ENCODE peak calls at places on chromosome 13, in nine cellular contexts. One of them, this sample, is unnamed.

GRCh38 chr13:74134777-74135305 is 637 bp upstream of the KLF12 start:
- DNase-seq in neuronal stem cell: no peak
- DNase-seq in CD8-positive, alpha-beta memory T cell: peak
- DNase-seq in Peyer's patch: peak
- DNase-seq in neural progenitor cell: peak
- DNase-seq in cardiac muscle cell: no peak
- DNase-seq in CD4-positive, alpha-beta memory T cell: peak
- DNase-seq in stomach: peak
- DNase-seq in IMR-90: no peak
- DNase-seq in this sample: peak

GRCh38 chr13:50161052-50161451 is 145.8 kb downstream of the KCNRG start:
- DNase-seq in neuronal stem cell: no peak
- DNase-seq in CD8-positive, alpha-beta memory T cell: no peak
- DNase-seq in Peyer's patch: no peak
- DNase-seq in neural progenitor cell: no peak
- DNase-seq in cardiac muscle cell: peak
- DNase-seq in CD4-positive, alpha-beta memory T cell: no peak
- DNase-seq in stomach: no peak
- DNase-seq in IMR-90: peak
- DNase-seq in this sample: no peak

GRCh38 chr13:87827479-87827878 is 156.3 kb downstream of the SLITRK5 start:
- DNase-seq in neuronal stem cell: no peak
- DNase-seq in CD8-positive, alpha-beta memory T cell: no peak
- DNase-seq in Peyer's patch: no peak
- DNase-seq in neural progenitor cell: no peak
- DNase-seq in cardiac muscle cell: peak
- DNase-seq in CD4-positive, alpha-beta memory T cell: no peak
- DNase-seq in stomach: no peak
- DNase-seq in IMR-90: no peak
- DNase-seq in this sample: no peak

GRCh38 chr13:51494151-51494550 is 41.3 kb upstream of the INTS6 start:
- DNase-seq in neuronal stem cell: no peak
- DNase-seq in CD8-positive, alpha-beta memory T cell: no peak
- DNase-seq in Peyer's patch: no peak
- DNase-seq in neural progenitor cell: no peak
- DNase-seq in cardiac muscle cell: peak
- DNase-seq in CD4-positive, alpha-beta memory T cell: no peak
- DNase-seq in stomach: no peak
- DNase-seq in IMR-90: peak
- DNase-seq in this sample: no peak

GRCh38 chr13:28819046-28819747 is 942 bp upstream of the MTUS2 start:
- DNase-seq in neuronal stem cell: peak
- DNase-seq in CD8-positive, alpha-beta memory T cell: no peak
- DNase-seq in Peyer's patch: no peak
- DNase-seq in neural progenitor cell: peak
- DNase-seq in cardiac muscle cell: peak
- DNase-seq in CD4-positive, alpha-beta memory T cell: no peak
- DNase-seq in stomach: no peak
- DNase-seq in IMR-90: peak
- DNase-seq in this sample: peak

GRCh38 chr13:68713394-68713793 is 1394.2 kb upstream of the ATXN8OS start:
- DNase-seq in neuronal stem cell: peak
- DNase-seq in CD8-positive, alpha-beta memory T cell: no peak
- DNase-seq in Peyer's patch: no peak
- DNase-seq in neural progenitor cell: peak
- DNase-seq in cardiac muscle cell: no peak
- DNase-seq in CD4-positive, alpha-beta memory T cell: no peak
- DNase-seq in stomach: no peak
- DNase-seq in IMR-90: no peak
- DNase-seq in this sample: no peak

GRCh38 chr13:25462301-25463125 is 90.7 kb downstream of the ATP8A2 start:
- DNase-seq in neuronal stem cell: no peak
- DNase-seq in CD8-positive, alpha-beta memory T cell: no peak
- DNase-seq in Peyer's patch: no peak
- DNase-seq in neural progenitor cell: no peak
- DNase-seq in cardiac muscle cell: no peak
- DNase-seq in CD4-positive, alpha-beta memory T cell: no peak
- DNase-seq in stomach: no peak
- DNase-seq in IMR-90: no peak
- DNase-seq in this sample: no peak

GRCh38 chr13:21661510-21661909 is 9.4 kb upstream of the FGF9 start:
- DNase-seq in neuronal stem cell: no peak
- DNase-seq in CD8-positive, alpha-beta memory T cell: no peak
- DNase-seq in Peyer's patch: no peak
- DNase-seq in neural progenitor cell: no peak
- DNase-seq in cardiac muscle cell: no peak
- DNase-seq in CD4-positive, alpha-beta memory T cell: no peak
- DNase-seq in stomach: no peak
- DNase-seq in IMR-90: no peak
- DNase-seq in this sample: no peak

GRCh38 chr13:49287995-49288394 is 40.3 kb downstream of the CDADC1 start:
- DNase-seq in neuronal stem cell: no peak
- DNase-seq in CD8-positive, alpha-beta memory T cell: no peak
- DNase-seq in Peyer's patch: no peak
- DNase-seq in neural progenitor cell: no peak
- DNase-seq in cardiac muscle cell: no peak
- DNase-seq in CD4-positive, alpha-beta memory T cell: no peak
- DNase-seq in stomach: no peak
- DNase-seq in IMR-90: no peak
- DNase-seq in this sample: no peak

GRCh38 chr13:36421447-36421846 is 10.8 kb upstream of the CCNA1 start:
- DNase-seq in neuronal stem cell: no peak
- DNase-seq in CD8-positive, alpha-beta memory T cell: no peak
- DNase-seq in Peyer's patch: no peak
- DNase-seq in neural progenitor cell: no peak
- DNase-seq in cardiac muscle cell: peak
- DNase-seq in CD4-positive, alpha-beta memory T cell: no peak
- DNase-seq in stomach: no peak
- DNase-seq in IMR-90: no peak
- DNase-seq in this sample: no peak

GRCh38 chr13:76993021-76993420 is 1.1 kb downstream of the CLN5 start:
- DNase-seq in neuronal stem cell: no peak
- DNase-seq in CD8-positive, alpha-beta memory T cell: no peak
- DNase-seq in Peyer's patch: no peak
- DNase-seq in neural progenitor cell: no peak
- DNase-seq in cardiac muscle cell: peak
- DNase-seq in CD4-positive, alpha-beta memory T cell: no peak
- DNase-seq in stomach: no peak
- DNase-seq in IMR-90: peak
- DNase-seq in this sample: no peak

GRCh38 chr13:40390290-40391008 is 276.0 kb downstream of the FOXO1 start:
- DNase-seq in neuronal stem cell: peak
- DNase-seq in CD8-positive, alpha-beta memory T cell: no peak
- DNase-seq in Peyer's patch: no peak
- DNase-seq in neural progenitor cell: peak
- DNase-seq in cardiac muscle cell: no peak
- DNase-seq in CD4-positive, alpha-beta memory T cell: no peak
- DNase-seq in stomach: no peak
- DNase-seq in IMR-90: no peak
- DNase-seq in this sample: no peak

GRCh38 chr13:43057653-43058317 is 34.4 kb downstream of the DNAJC15 start:
- DNase-seq in neuronal stem cell: no peak
- DNase-seq in CD8-positive, alpha-beta memory T cell: peak
- DNase-seq in Peyer's patch: no peak
- DNase-seq in neural progenitor cell: peak
- DNase-seq in cardiac muscle cell: peak
- DNase-seq in CD4-positive, alpha-beta memory T cell: peak
- DNase-seq in stomach: no peak
- DNase-seq in IMR-90: no peak
- DNase-seq in this sample: no peak

GRCh38 chr13:21852043-21852442 is 181.2 kb downstream of the FGF9 start:
- DNase-seq in neuronal stem cell: no peak
- DNase-seq in CD8-positive, alpha-beta memory T cell: no peak
- DNase-seq in Peyer's patch: no peak
- DNase-seq in neural progenitor cell: no peak
- DNase-seq in cardiac muscle cell: no peak
- DNase-seq in CD4-positive, alpha-beta memory T cell: no peak
- DNase-seq in stomach: no peak
- DNase-seq in IMR-90: peak
- DNase-seq in this sample: no peak

GRCh38 chr13:75715598-75716523 is 79.7 kb downstream of the LMO7 start:
- DNase-seq in neuronal stem cell: no peak
- DNase-seq in CD8-positive, alpha-beta memory T cell: no peak
- DNase-seq in Peyer's patch: no peak
- DNase-seq in neural progenitor cell: no peak
- DNase-seq in cardiac muscle cell: peak
- DNase-seq in CD4-positive, alpha-beta memory T cell: no peak
- DNase-seq in stomach: no peak
- DNase-seq in IMR-90: no peak
- DNase-seq in this sample: no peak

GRCh38 chr13:112446867-112447266 is 70.7 kb downstream of the SPACA7 start:
- DNase-seq in neuronal stem cell: no peak
- DNase-seq in CD8-positive, alpha-beta memory T cell: no peak
- DNase-seq in Peyer's patch: no peak
- DNase-seq in neural progenitor cell: no peak
- DNase-seq in cardiac muscle cell: no peak
- DNase-seq in CD4-positive, alpha-beta memory T cell: no peak
- DNase-seq in stomach: no peak
- DNase-seq in IMR-90: no peak
- DNase-seq in this sample: no peak

GRCh38 chr13:82593239-82593638 is 1289.0 kb downstream of the SLITRK1 start:
- DNase-seq in neuronal stem cell: no peak
- DNase-seq in CD8-positive, alpha-beta memory T cell: no peak
- DNase-seq in Peyer's patch: no peak
- DNase-seq in neural progenitor cell: no peak
- DNase-seq in cardiac muscle cell: no peak
- DNase-seq in CD4-positive, alpha-beta memory T cell: no peak
- DNase-seq in stomach: no peak
- DNase-seq in IMR-90: no peak
- DNase-seq in this sample: no peak

DNA sequence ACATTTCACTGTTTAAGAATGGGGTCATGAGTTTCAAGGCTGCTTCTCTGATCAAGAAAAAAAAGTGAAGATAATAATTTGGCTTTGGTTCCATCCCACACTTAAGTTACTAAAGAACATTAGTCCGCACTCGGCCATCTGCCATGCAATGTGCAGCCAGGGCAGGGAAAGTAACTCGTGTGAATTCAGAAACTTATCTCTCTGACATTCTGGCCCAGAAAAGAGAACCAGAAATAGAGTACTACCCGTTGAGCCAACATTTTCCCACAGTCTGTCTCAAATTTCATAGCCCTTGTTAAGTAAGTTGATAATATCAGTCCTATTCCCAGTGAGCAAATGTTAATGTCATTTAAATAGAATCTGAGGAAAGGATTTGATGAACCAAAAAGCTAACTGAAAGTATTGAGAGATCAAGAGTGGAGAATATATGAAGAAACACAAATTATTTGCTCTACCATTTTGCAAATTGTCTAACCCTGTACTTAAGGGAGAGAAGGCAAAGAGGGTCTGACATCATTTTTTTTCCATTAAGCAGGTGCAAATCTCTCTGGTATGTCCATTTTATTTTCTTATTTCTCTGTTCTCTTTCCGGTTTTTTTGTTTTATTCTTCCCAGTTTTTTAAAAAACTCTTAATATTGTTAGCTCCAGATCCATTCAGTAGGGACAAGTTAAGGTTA is 156.3 kb downstream of the NDFIP2 start:
- DNase-seq in neuronal stem cell: no peak
- DNase-seq in CD8-positive, alpha-beta memory T cell: no peak
- DNase-seq in Peyer's patch: no peak
- DNase-seq in neural progenitor cell: no peak
- DNase-seq in cardiac muscle cell: peak
- DNase-seq in CD4-positive, alpha-beta memory T cell: no peak
- DNase-seq in stomach: peak
- DNase-seq in IMR-90: no peak
- DNase-seq in this sample: no peak
- H3K27ac ChIP-seq in neuronal stem cell: no peak
- H3K27ac ChIP-seq in CD8-positive, alpha-beta memory T cell: no peak
- H3K27ac ChIP-seq in Peyer's patch: no peak
- H3K27ac ChIP-seq in neural progenitor cell: no peak
- H3K27ac ChIP-seq in cardiac muscle cell: peak
- H3K27ac ChIP-seq in CD4-positive, alpha-beta memory T cell: no peak
- H3K27ac ChIP-seq in stomach: no peak
- H3K27ac ChIP-seq in IMR-90: no peak
- H3K27ac ChIP-seq in this sample: no peak

GRCh38 chr13:102401305-102401704 is 543 bp downstream of the FGF14 start:
- DNase-seq in neuronal stem cell: no peak
- DNase-seq in CD8-positive, alpha-beta memory T cell: peak
- DNase-seq in Peyer's patch: no peak
- DNase-seq in neural progenitor cell: no peak
- DNase-seq in cardiac muscle cell: no peak
- DNase-seq in CD4-positive, alpha-beta memory T cell: peak
- DNase-seq in stomach: no peak
- DNase-seq in IMR-90: no peak
- DNase-seq in this sample: no peak
- H3K4me3 ChIP-seq in neuronal stem cell: peak
- H3K4me3 ChIP-seq in CD8-positive, alpha-beta memory T cell: no peak
- H3K4me3 ChIP-seq in Peyer's patch: peak
- H3K4me3 ChIP-seq in neural progenitor cell: peak
- H3K4me3 ChIP-seq in cardiac muscle cell: no peak
- H3K4me3 ChIP-seq in CD4-positive, alpha-beta memory T cell: no peak
- H3K4me3 ChIP-seq in stomach: peak
- H3K4me3 ChIP-seq in IMR-90: peak
- H3K4me3 ChIP-seq in this sample: peak

DNA sequence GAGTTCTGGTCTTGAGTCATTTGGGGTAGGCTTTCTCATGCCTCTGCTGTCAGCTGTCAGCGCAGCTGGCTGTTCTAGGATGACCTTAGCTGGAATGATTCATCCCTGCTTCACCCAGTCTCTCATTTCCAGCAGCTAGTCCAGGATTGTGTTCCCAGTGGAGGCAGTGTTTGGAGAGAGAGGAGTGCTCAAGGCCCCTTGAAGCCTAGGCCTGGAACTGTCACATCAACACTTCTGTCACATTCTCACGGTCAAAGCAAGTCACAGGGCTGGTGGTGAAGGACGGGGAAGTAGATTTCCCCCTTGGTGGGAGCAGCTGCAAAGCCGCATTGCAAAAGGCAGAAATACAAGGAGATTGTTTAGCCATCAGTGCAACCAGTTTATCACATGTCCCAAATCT is 15.2 kb downstream of the TPT1 start:
- DNase-seq in neuronal stem cell: no peak
- DNase-seq in CD8-positive, alpha-beta memory T cell: no peak
- DNase-seq in Peyer's patch: no peak
- DNase-seq in neural progenitor cell: no peak
- DNase-seq in cardiac muscle cell: peak
- DNase-seq in CD4-positive, alpha-beta memory T cell: no peak
- DNase-seq in stomach: no peak
- DNase-seq in IMR-90: peak
- DNase-seq in this sample: no peak
- H3K27ac ChIP-seq in neuronal stem cell: no peak
- H3K27ac ChIP-seq in CD8-positive, alpha-beta memory T cell: no peak
- H3K27ac ChIP-seq in Peyer's patch: no peak
- H3K27ac ChIP-seq in neural progenitor cell: no peak
- H3K27ac ChIP-seq in cardiac muscle cell: peak
- H3K27ac ChIP-seq in CD4-positive, alpha-beta memory T cell: no peak
- H3K27ac ChIP-seq in stomach: no peak
- H3K27ac ChIP-seq in IMR-90: peak
- H3K27ac ChIP-seq in this sample: peak

DNA sequence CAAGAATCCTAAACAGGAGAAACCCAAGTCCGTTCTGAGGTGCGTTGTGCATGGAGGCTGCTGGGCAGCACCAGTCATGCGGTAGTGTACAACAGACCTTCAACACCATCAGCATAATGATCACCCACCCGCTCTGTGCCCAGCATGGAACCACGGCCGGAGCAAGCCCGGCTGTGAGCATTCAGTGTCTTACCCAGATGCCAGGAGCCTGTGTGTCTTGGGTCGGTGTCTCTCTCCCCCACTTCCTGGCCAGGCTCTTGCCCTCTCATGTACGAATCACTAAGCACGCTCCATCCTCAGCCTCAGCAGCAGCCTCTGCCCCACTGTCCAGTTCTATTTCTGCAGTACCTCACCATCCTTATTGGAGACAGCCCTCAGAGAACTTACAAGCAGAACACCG is 231.6 kb upstream of the IRS2 start:
- DNase-seq in neuronal stem cell: no peak
- DNase-seq in CD8-positive, alpha-beta memory T cell: no peak
- DNase-seq in Peyer's patch: no peak
- DNase-seq in neural progenitor cell: no peak
- DNase-seq in cardiac muscle cell: no peak
- DNase-seq in CD4-positive, alpha-beta memory T cell: no peak
- DNase-seq in stomach: no peak
- DNase-seq in IMR-90: peak
- DNase-seq in this sample: no peak
- H3K4me3 ChIP-seq in neuronal stem cell: no peak
- H3K4me3 ChIP-seq in CD8-positive, alpha-beta memory T cell: no peak
- H3K4me3 ChIP-seq in Peyer's patch: no peak
- H3K4me3 ChIP-seq in neural progenitor cell: no peak
- H3K4me3 ChIP-seq in cardiac muscle cell: no peak
- H3K4me3 ChIP-seq in CD4-positive, alpha-beta memory T cell: no peak
- H3K4me3 ChIP-seq in stomach: no peak
- H3K4me3 ChIP-seq in IMR-90: no peak
- H3K4me3 ChIP-seq in this sample: no peak

This sample was measured in aorta.